ENCODE peak calls at places on chromosome 20, in ten cellular contexts. One of them, this sample, is unnamed.

GRCh38 chr20:54132612-54133433 is 41.0 kb downstream of the CYP24A1 start:
- DNase-seq in HEK293T: no peak
- DNase-seq in SIG-M5: no peak
- DNase-seq in activated T-cell treated with anti-CD3 and anti-CD28 coated beads, Interleukin-2, amount 50 U/mL, for 72 hours: no peak
- DNase-seq in KG1: no peak
- DNase-seq in AML-193: no peak
- DNase-seq in brain microvascular endothelial cell: peak
- DNase-seq in left cardiac atrium: no peak
- DNase-seq in A549: peak
- DNase-seq in Peyer's patch: no peak
- DNase-seq in this sample: no peak

GRCh38 chr20:4766631-4767030 is 44.9 kb downstream of the PRND start:
- DNase-seq in HEK293T: no peak
- DNase-seq in left cardiac atrium: no peak
- DNase-seq in activated T-cell treated with anti-CD3 and anti-CD28 coated beads, Interleukin-2, amount 50 U/mL, for 72 hours: no peak
- DNase-seq in SIG-M5: peak
- DNase-seq in A549: no peak
- DNase-seq in Peyer's patch: no peak
- DNase-seq in AML-193: peak
- DNase-seq in brain microvascular endothelial cell: no peak
- DNase-seq in KG1: peak
- DNase-seq in this sample: peak

GRCh38 chr20:11389188-11389587 is 528.5 kb upstream of the BTBD3 start:
- DNase-seq in A549: no peak
- DNase-seq in activated T-cell treated with anti-CD3 and anti-CD28 coated beads, Interleukin-2, amount 50 U/mL, for 72 hours: no peak
- DNase-seq in AML-193: no peak
- DNase-seq in HEK293T: no peak
- DNase-seq in Peyer's patch: no peak
- DNase-seq in brain microvascular endothelial cell: no peak
- DNase-seq in left cardiac atrium: no peak
- DNase-seq in KG1: no peak
- DNase-seq in SIG-M5: no peak
- DNase-seq in this sample: no peak

GRCh38 chr20:36541227-36542018 is at the start of gene MYL9:
- DNase-seq in HEK293T: no peak
- DNase-seq in activated T-cell treated with anti-CD3 and anti-CD28 coated beads, Interleukin-2, amount 50 U/mL, for 72 hours: peak
- DNase-seq in A549: no peak
- DNase-seq in KG1: no peak
- DNase-seq in left cardiac atrium: peak
- DNase-seq in AML-193: no peak
- DNase-seq in SIG-M5: no peak
- DNase-seq in brain microvascular endothelial cell: peak
- DNase-seq in Peyer's patch: peak
- DNase-seq in this sample: no peak

GRCh38 chr20:62653951-62654685 is 11.8 kb downstream of the SLCO4A1 start:
- DNase-seq in brain microvascular endothelial cell: no peak
- DNase-seq in Peyer's patch: no peak
- DNase-seq in AML-193: no peak
- DNase-seq in KG1: no peak
- DNase-seq in HEK293T: no peak
- DNase-seq in left cardiac atrium: no peak
- DNase-seq in SIG-M5: no peak
- DNase-seq in A549: no peak
- DNase-seq in activated T-cell treated with anti-CD3 and anti-CD28 coated beads, Interleukin-2, amount 50 U/mL, for 72 hours: no peak
- DNase-seq in this sample: no peak

GRCh38 chr20:36391955-36392354 is 85.8 kb downstream of the DLGAP4 start:
- DNase-seq in HEK293T: no peak
- DNase-seq in AML-193: no peak
- DNase-seq in SIG-M5: no peak
- DNase-seq in KG1: no peak
- DNase-seq in left cardiac atrium: no peak
- DNase-seq in activated T-cell treated with anti-CD3 and anti-CD28 coated beads, Interleukin-2, amount 50 U/mL, for 72 hours: no peak
- DNase-seq in Peyer's patch: no peak
- DNase-seq in A549: no peak
- DNase-seq in brain microvascular endothelial cell: no peak
- DNase-seq in this sample: no peak

GRCh38 chr20:61433816-61434215 is 181.8 kb downstream of the CDH4 start:
- DNase-seq in KG1: no peak
- DNase-seq in brain microvascular endothelial cell: no peak
- DNase-seq in HEK293T: no peak
- DNase-seq in left cardiac atrium: no peak
- DNase-seq in Peyer's patch: no peak
- DNase-seq in A549: no peak
- DNase-seq in SIG-M5: no peak
- DNase-seq in AML-193: no peak
- DNase-seq in activated T-cell treated with anti-CD3 and anti-CD28 coated beads, Interleukin-2, amount 50 U/mL, for 72 hours: no peak
- DNase-seq in this sample: no peak

GRCh38 chr20:51402201-51402600 is 140.3 kb downstream of the NFATC2 start:
- DNase-seq in KG1: no peak
- DNase-seq in A549: no peak
- DNase-seq in left cardiac atrium: no peak
- DNase-seq in HEK293T: no peak
- DNase-seq in Peyer's patch: no peak
- DNase-seq in brain microvascular endothelial cell: no peak
- DNase-seq in AML-193: no peak
- DNase-seq in SIG-M5: no peak
- DNase-seq in activated T-cell treated with anti-CD3 and anti-CD28 coated beads, Interleukin-2, amount 50 U/mL, for 72 hours: peak
- DNase-seq in this sample: peak

GRCh38 chr20:32366380-32366779 is 8.2 kb downstream of the ASXL1 start:
- DNase-seq in KG1: no peak
- DNase-seq in activated T-cell treated with anti-CD3 and anti-CD28 coated beads, Interleukin-2, amount 50 U/mL, for 72 hours: no peak
- DNase-seq in Peyer's patch: no peak
- DNase-seq in HEK293T: no peak
- DNase-seq in AML-193: no peak
- DNase-seq in A549: no peak
- DNase-seq in left cardiac atrium: no peak
- DNase-seq in brain microvascular endothelial cell: no peak
- DNase-seq in SIG-M5: no peak
- DNase-seq in this sample: no peak

GRCh38 chr20:444117-444516 is 18.2 kb downstream of the TBC1D20 start:
- DNase-seq in brain microvascular endothelial cell: no peak
- DNase-seq in left cardiac atrium: no peak
- DNase-seq in AML-193: no peak
- DNase-seq in Peyer's patch: no peak
- DNase-seq in SIG-M5: no peak
- DNase-seq in A549: no peak
- DNase-seq in HEK293T: no peak
- DNase-seq in KG1: no peak
- DNase-seq in activated T-cell treated with anti-CD3 and anti-CD28 coated beads, Interleukin-2, amount 50 U/mL, for 72 hours: no peak
- DNase-seq in this sample: no peak

GRCh38 chr20:1327241-1327653 is 1.7 kb downstream of the SDCBP2 start:
- DNase-seq in HEK293T: no peak
- DNase-seq in activated T-cell treated with anti-CD3 and anti-CD28 coated beads, Interleukin-2, amount 50 U/mL, for 72 hours: no peak
- DNase-seq in brain microvascular endothelial cell: peak
- DNase-seq in A549: no peak
- DNase-seq in SIG-M5: no peak
- DNase-seq in left cardiac atrium: peak
- DNase-seq in Peyer's patch: peak
- DNase-seq in AML-193: no peak
- DNase-seq in KG1: no peak
- DNase-seq in this sample: no peak

GRCh38 chr20:52569201-52569600 is 377.6 kb upstream of the ZFP64 start:
- DNase-seq in activated T-cell treated with anti-CD3 and anti-CD28 coated beads, Interleukin-2, amount 50 U/mL, for 72 hours: no peak
- DNase-seq in A549: no peak
- DNase-seq in left cardiac atrium: no peak
- DNase-seq in HEK293T: no peak
- DNase-seq in brain microvascular endothelial cell: no peak
- DNase-seq in SIG-M5: no peak
- DNase-seq in Peyer's patch: no peak
- DNase-seq in KG1: no peak
- DNase-seq in AML-193: no peak
- DNase-seq in this sample: no peak

GRCh38 chr20:878511-879307 is 37.4 kb downstream of the ANGPT4 start:
- DNase-seq in AML-193: no peak
- DNase-seq in brain microvascular endothelial cell: no peak
- DNase-seq in SIG-M5: no peak
- DNase-seq in left cardiac atrium: no peak
- DNase-seq in A549: no peak
- DNase-seq in activated T-cell treated with anti-CD3 and anti-CD28 coated beads, Interleukin-2, amount 50 U/mL, for 72 hours: peak
- DNase-seq in Peyer's patch: no peak
- DNase-seq in HEK293T: peak
- DNase-seq in KG1: no peak
- DNase-seq in this sample: no peak

GRCh38 chr20:1386323-1386722 is 6.5 kb downstream of the FKBP1A start:
- DNase-seq in SIG-M5: no peak
- DNase-seq in activated T-cell treated with anti-CD3 and anti-CD28 coated beads, Interleukin-2, amount 50 U/mL, for 72 hours: no peak
- DNase-seq in AML-193: no peak
- DNase-seq in Peyer's patch: no peak
- DNase-seq in left cardiac atrium: no peak
- DNase-seq in KG1: no peak
- DNase-seq in HEK293T: no peak
- DNase-seq in A549: no peak
- DNase-seq in brain microvascular endothelial cell: no peak
- DNase-seq in this sample: no peak

GRCh38 chr20:19775353-19776201 is 17.5 kb downstream of the RIN2 start:
- DNase-seq in brain microvascular endothelial cell: no peak
- DNase-seq in AML-193: no peak
- DNase-seq in left cardiac atrium: no peak
- DNase-seq in KG1: no peak
- DNase-seq in Peyer's patch: peak
- DNase-seq in HEK293T: no peak
- DNase-seq in A549: no peak
- DNase-seq in activated T-cell treated with anti-CD3 and anti-CD28 coated beads, Interleukin-2, amount 50 U/mL, for 72 hours: no peak
- DNase-seq in SIG-M5: no peak
- DNase-seq in this sample: no peak

GRCh38 chr20:56690531-56691175 is 61.5 kb downstream of the TFAP2C start:
- DNase-seq in SIG-M5: no peak
- DNase-seq in HEK293T: no peak
- DNase-seq in left cardiac atrium: no peak
- DNase-seq in KG1: no peak
- DNase-seq in brain microvascular endothelial cell: no peak
- DNase-seq in Peyer's patch: no peak
- DNase-seq in A549: no peak
- DNase-seq in AML-193: no peak
- DNase-seq in activated T-cell treated with anti-CD3 and anti-CD28 coated beads, Interleukin-2, amount 50 U/mL, for 72 hours: no peak
- DNase-seq in this sample: no peak

GRCh38 chr20:24018796-24019195 is 30.2 kb upstream of the GGTLC1 start:
- DNase-seq in Peyer's patch: no peak
- DNase-seq in KG1: no peak
- DNase-seq in HEK293T: no peak
- DNase-seq in activated T-cell treated with anti-CD3 and anti-CD28 coated beads, Interleukin-2, amount 50 U/mL, for 72 hours: no peak
- DNase-seq in left cardiac atrium: no peak
- DNase-seq in A549: peak
- DNase-seq in SIG-M5: no peak
- DNase-seq in AML-193: no peak
- DNase-seq in brain microvascular endothelial cell: no peak
- DNase-seq in this sample: no peak

GRCh38 chr20:44990425-44990824 is 24.1 kb downstream of the STK4 start:
- DNase-seq in A549: no peak
- DNase-seq in activated T-cell treated with anti-CD3 and anti-CD28 coated beads, Interleukin-2, amount 50 U/mL, for 72 hours: peak
- DNase-seq in KG1: no peak
- DNase-seq in SIG-M5: no peak
- DNase-seq in brain microvascular endothelial cell: no peak
- DNase-seq in left cardiac atrium: no peak
- DNase-seq in HEK293T: no peak
- DNase-seq in Peyer's patch: no peak
- DNase-seq in AML-193: no peak
- DNase-seq in this sample: peak

GRCh38 chr20:29300579-29301551 is 1956.6 kb upstream of the DEFB115 start:
- DNase-seq in brain microvascular endothelial cell: no peak
- DNase-seq in A549: no peak
- DNase-seq in SIG-M5: no peak
- DNase-seq in AML-193: no peak
- DNase-seq in activated T-cell treated with anti-CD3 and anti-CD28 coated beads, Interleukin-2, amount 50 U/mL, for 72 hours: no peak
- DNase-seq in HEK293T: no peak
- DNase-seq in Peyer's patch: no peak
- DNase-seq in KG1: no peak
- DNase-seq in left cardiac atrium: no peak
- DNase-seq in this sample: no peak